ENCODE peak calls at places on chromosome 13, in nine cellular contexts. One of them, this sample, is unnamed.

GRCh38 chr13:24161010-24161775 is 673 bp downstream of the SPATA13 start:
- DNase-seq in brain microvascular endothelial cell: no peak
- DNase-seq in fibroblast of lung: peak
- DNase-seq in AG10803: no peak
- DNase-seq in cardiac fibroblast: no peak
- DNase-seq in psoas muscle: peak
- DNase-seq in esophagus squamous epithelium: no peak
- DNase-seq in fibroblast of the aortic adventitia: peak
- DNase-seq in fibroblast of pulmonary artery: no peak
- DNase-seq in this sample: no peak

GRCh38 chr13:58376349-58376748 is 744.8 kb downstream of the PCDH17 start:
- DNase-seq in cardiac fibroblast: no peak
- DNase-seq in fibroblast of pulmonary artery: no peak
- DNase-seq in fibroblast of the aortic adventitia: no peak
- DNase-seq in brain microvascular endothelial cell: no peak
- DNase-seq in AG10803: no peak
- DNase-seq in psoas muscle: no peak
- DNase-seq in esophagus squamous epithelium: no peak
- DNase-seq in fibroblast of lung: no peak
- DNase-seq in this sample: no peak

GRCh38 chr13:94858856-94859811 is 146.8 kb upstream of the SOX21 start:
- DNase-seq in AG10803: peak
- DNase-seq in brain microvascular endothelial cell: peak
- DNase-seq in cardiac fibroblast: no peak
- DNase-seq in psoas muscle: peak
- DNase-seq in fibroblast of pulmonary artery: peak
- DNase-seq in fibroblast of the aortic adventitia: peak
- DNase-seq in esophagus squamous epithelium: no peak
- DNase-seq in fibroblast of lung: peak
- DNase-seq in this sample: peak

GRCh38 chr13:27201661-27202060 is 30.1 kb upstream of the USP12 start:
- DNase-seq in fibroblast of lung: peak
- DNase-seq in psoas muscle: no peak
- DNase-seq in AG10803: no peak
- DNase-seq in esophagus squamous epithelium: no peak
- DNase-seq in brain microvascular endothelial cell: no peak
- DNase-seq in fibroblast of the aortic adventitia: no peak
- DNase-seq in fibroblast of pulmonary artery: no peak
- DNase-seq in cardiac fibroblast: no peak
- DNase-seq in this sample: peak

GRCh38 chr13:110610955-110611595 is 4.3 kb upstream of the NAXD start:
- DNase-seq in fibroblast of lung: peak
- DNase-seq in fibroblast of pulmonary artery: no peak
- DNase-seq in brain microvascular endothelial cell: no peak
- DNase-seq in fibroblast of the aortic adventitia: no peak
- DNase-seq in AG10803: no peak
- DNase-seq in cardiac fibroblast: no peak
- DNase-seq in esophagus squamous epithelium: no peak
- DNase-seq in psoas muscle: no peak
- DNase-seq in this sample: no peak

GRCh38 chr13:107838592-107839161 is 376.7 kb downstream of the LIG4 start:
- DNase-seq in fibroblast of lung: no peak
- DNase-seq in AG10803: no peak
- DNase-seq in brain microvascular endothelial cell: no peak
- DNase-seq in esophagus squamous epithelium: no peak
- DNase-seq in psoas muscle: no peak
- DNase-seq in cardiac fibroblast: no peak
- DNase-seq in fibroblast of the aortic adventitia: no peak
- DNase-seq in fibroblast of pulmonary artery: no peak
- DNase-seq in this sample: no peak

GRCh38 chr13:51721485-51721884 is 82.5 kb downstream of the DHRS12 start:
- DNase-seq in AG10803: no peak
- DNase-seq in brain microvascular endothelial cell: no peak
- DNase-seq in psoas muscle: peak
- DNase-seq in esophagus squamous epithelium: no peak
- DNase-seq in fibroblast of the aortic adventitia: peak
- DNase-seq in fibroblast of pulmonary artery: no peak
- DNase-seq in cardiac fibroblast: no peak
- DNase-seq in fibroblast of lung: no peak
- DNase-seq in this sample: no peak

GRCh38 chr13:25187596-25187995 is 15.5 kb upstream of the AMER2 start:
- DNase-seq in esophagus squamous epithelium: no peak
- DNase-seq in cardiac fibroblast: no peak
- DNase-seq in fibroblast of the aortic adventitia: no peak
- DNase-seq in AG10803: no peak
- DNase-seq in brain microvascular endothelial cell: no peak
- DNase-seq in psoas muscle: no peak
- DNase-seq in fibroblast of pulmonary artery: no peak
- DNase-seq in fibroblast of lung: no peak
- DNase-seq in this sample: no peak

GRCh38 chr13:58992478-58993042 is 1171.2 kb downstream of the DIAPH3 start:
- DNase-seq in psoas muscle: no peak
- DNase-seq in fibroblast of lung: no peak
- DNase-seq in AG10803: no peak
- DNase-seq in esophagus squamous epithelium: no peak
- DNase-seq in brain microvascular endothelial cell: no peak
- DNase-seq in cardiac fibroblast: no peak
- DNase-seq in fibroblast of pulmonary artery: no peak
- DNase-seq in fibroblast of the aortic adventitia: no peak
- DNase-seq in this sample: no peak

GRCh38 chr13:77207943-77208342 is 119.0 kb downstream of the MYCBP2 start:
- DNase-seq in brain microvascular endothelial cell: peak
- DNase-seq in fibroblast of pulmonary artery: peak
- DNase-seq in esophagus squamous epithelium: no peak
- DNase-seq in fibroblast of the aortic adventitia: peak
- DNase-seq in fibroblast of lung: peak
- DNase-seq in cardiac fibroblast: peak
- DNase-seq in psoas muscle: no peak
- DNase-seq in AG10803: peak
- DNase-seq in this sample: peak

GRCh38 chr13:43805071-43805468 is 18.3 kb upstream of the ENOX1 start:
- DNase-seq in psoas muscle: no peak
- DNase-seq in brain microvascular endothelial cell: peak
- DNase-seq in cardiac fibroblast: peak
- DNase-seq in esophagus squamous epithelium: no peak
- DNase-seq in fibroblast of the aortic adventitia: peak
- DNase-seq in AG10803: peak
- DNase-seq in fibroblast of pulmonary artery: peak
- DNase-seq in fibroblast of lung: peak
- DNase-seq in this sample: peak

GRCh38 chr13:24671367-24672117 is 8.7 kb upstream of the ATP12A start:
- DNase-seq in fibroblast of lung: peak
- DNase-seq in fibroblast of the aortic adventitia: peak
- DNase-seq in brain microvascular endothelial cell: peak
- DNase-seq in psoas muscle: no peak
- DNase-seq in AG10803: peak
- DNase-seq in esophagus squamous epithelium: no peak
- DNase-seq in fibroblast of pulmonary artery: peak
- DNase-seq in cardiac fibroblast: peak
- DNase-seq in this sample: peak

GRCh38 chr13:90416519-90416918 is 931.0 kb upstream of the MIR17HG start:
- DNase-seq in psoas muscle: no peak
- DNase-seq in esophagus squamous epithelium: no peak
- DNase-seq in fibroblast of pulmonary artery: peak
- DNase-seq in fibroblast of the aortic adventitia: peak
- DNase-seq in fibroblast of lung: peak
- DNase-seq in cardiac fibroblast: peak
- DNase-seq in brain microvascular endothelial cell: peak
- DNase-seq in AG10803: peak
- DNase-seq in this sample: peak

GRCh38 chr13:76053181-76053580 is 417.1 kb downstream of the LMO7 start:
- DNase-seq in AG10803: no peak
- DNase-seq in psoas muscle: no peak
- DNase-seq in fibroblast of pulmonary artery: no peak
- DNase-seq in fibroblast of lung: no peak
- DNase-seq in cardiac fibroblast: no peak
- DNase-seq in esophagus squamous epithelium: no peak
- DNase-seq in brain microvascular endothelial cell: no peak
- DNase-seq in fibroblast of the aortic adventitia: no peak
- DNase-seq in this sample: no peak

GRCh38 chr13:48038763-48039162 is 1.2 kb downstream of the NUDT15 start:
- DNase-seq in esophagus squamous epithelium: no peak
- DNase-seq in psoas muscle: no peak
- DNase-seq in cardiac fibroblast: no peak
- DNase-seq in fibroblast of the aortic adventitia: no peak
- DNase-seq in fibroblast of lung: no peak
- DNase-seq in brain microvascular endothelial cell: no peak
- DNase-seq in fibroblast of pulmonary artery: no peak
- DNase-seq in AG10803: no peak
- DNase-seq in this sample: no peak

GRCh38 chr13:26052136-26052736 is 420 bp upstream of the SHISA2 start:
- DNase-seq in psoas muscle: no peak
- DNase-seq in AG10803: no peak
- DNase-seq in fibroblast of the aortic adventitia: no peak
- DNase-seq in cardiac fibroblast: no peak
- DNase-seq in fibroblast of pulmonary artery: no peak
- DNase-seq in esophagus squamous epithelium: no peak
- DNase-seq in fibroblast of lung: no peak
- DNase-seq in brain microvascular endothelial cell: no peak
- DNase-seq in this sample: no peak

GRCh38 chr13:94702181-94703041 is 9.9 kb downstream of the SOX21 start:
- DNase-seq in fibroblast of the aortic adventitia: no peak
- DNase-seq in fibroblast of pulmonary artery: no peak
- DNase-seq in AG10803: no peak
- DNase-seq in psoas muscle: no peak
- DNase-seq in esophagus squamous epithelium: no peak
- DNase-seq in cardiac fibroblast: no peak
- DNase-seq in brain microvascular endothelial cell: no peak
- DNase-seq in fibroblast of lung: no peak
- DNase-seq in this sample: no peak

GRCh38 chr13:90402102-90402501 is 945.4 kb upstream of the MIR17HG start:
- DNase-seq in AG10803: no peak
- DNase-seq in fibroblast of pulmonary artery: no peak
- DNase-seq in fibroblast of the aortic adventitia: no peak
- DNase-seq in esophagus squamous epithelium: no peak
- DNase-seq in fibroblast of lung: no peak
- DNase-seq in cardiac fibroblast: no peak
- DNase-seq in psoas muscle: no peak
- DNase-seq in brain microvascular endothelial cell: no peak
- DNase-seq in this sample: no peak

GRCh38 chr13:98657506-98658085 is 80.7 kb upstream of the STK24 start:
- DNase-seq in psoas muscle: no peak
- DNase-seq in fibroblast of the aortic adventitia: no peak
- DNase-seq in AG10803: peak
- DNase-seq in esophagus squamous epithelium: no peak
- DNase-seq in fibroblast of pulmonary artery: no peak
- DNase-seq in fibroblast of lung: no peak
- DNase-seq in brain microvascular endothelial cell: no peak
- DNase-seq in cardiac fibroblast: no peak
- DNase-seq in this sample: peak
- H3K4me3 ChIP-seq in psoas muscle: no peak
- H3K4me3 ChIP-seq in fibroblast of the aortic adventitia: no peak
- H3K4me3 ChIP-seq in AG10803: peak
- H3K4me3 ChIP-seq in esophagus squamous epithelium: no peak
- H3K4me3 ChIP-seq in fibroblast of pulmonary artery: no peak
- H3K4me3 ChIP-seq in fibroblast of lung: no peak
- H3K4me3 ChIP-seq in brain microvascular endothelial cell: no peak
- H3K4me3 ChIP-seq in cardiac fibroblast: no peak
- H3K4me3 ChIP-seq in this sample: no peak

GRCh38 chr13:113122571-113123225 is at the start of gene F10:
- DNase-seq in cardiac fibroblast: peak
- DNase-seq in fibroblast of lung: peak
- DNase-seq in fibroblast of the aortic adventitia: peak
- DNase-seq in brain microvascular endothelial cell: peak
- DNase-seq in psoas muscle: peak
- DNase-seq in fibroblast of pulmonary artery: peak
- DNase-seq in esophagus squamous epithelium: no peak
- DNase-seq in AG10803: peak
- DNase-seq in this sample: peak

GRCh38 chr13:113121928-113122420 is 625 bp upstream of the F10 start:
- DNase-seq in fibroblast of the aortic adventitia: no peak
- DNase-seq in fibroblast of lung: no peak
- DNase-seq in esophagus squamous epithelium: no peak
- DNase-seq in brain microvascular endothelial cell: no peak
- DNase-seq in cardiac fibroblast: no peak
- DNase-seq in fibroblast of pulmonary artery: no peak
- DNase-seq in psoas muscle: no peak
- DNase-seq in AG10803: no peak
- DNase-seq in this sample: no peak

GRCh38 chr13:113121183-113121927 is 1.2 kb upstream of the F10 start:
- DNase-seq in fibroblast of pulmonary artery: no peak
- DNase-seq in esophagus squamous epithelium: no peak
- DNase-seq in psoas muscle: no peak
- DNase-seq in brain microvascular endothelial cell: no peak
- DNase-seq in cardiac fibroblast: no peak
- DNase-seq in fibroblast of the aortic adventitia: no peak
- DNase-seq in fibroblast of lung: no peak
- DNase-seq in AG10803: no peak
- DNase-seq in this sample: no peak

GRCh38 chr13:113124211-113125025 is 1.8 kb downstream of the F10 start:
- DNase-seq in esophagus squamous epithelium: no peak
- DNase-seq in AG10803: no peak
- DNase-seq in psoas muscle: no peak
- DNase-seq in fibroblast of pulmonary artery: no peak
- DNase-seq in cardiac fibroblast: no peak
- DNase-seq in fibroblast of the aortic adventitia: no peak
- DNase-seq in fibroblast of lung: no peak
- DNase-seq in brain microvascular endothelial cell: no peak
- DNase-seq in this sample: no peak

GRCh38 chr13:113123226-113124150 is 889 bp downstream of the F10 start:
- DNase-seq in fibroblast of lung: no peak
- DNase-seq in psoas muscle: no peak
- DNase-seq in fibroblast of the aortic adventitia: peak
- DNase-seq in fibroblast of pulmonary artery: no peak
- DNase-seq in cardiac fibroblast: no peak
- DNase-seq in brain microvascular endothelial cell: no peak
- DNase-seq in AG10803: no peak
- DNase-seq in esophagus squamous epithelium: no peak
- DNase-seq in this sample: no peak
- TF ChIP-seq CTCF in fibroblast of lung: no peak
- TF ChIP-seq CTCF in psoas muscle: no peak
- TF ChIP-seq CTCF in fibroblast of the aortic adventitia: peak
- TF ChIP-seq CTCF in fibroblast of pulmonary artery: peak
- TF ChIP-seq CTCF in cardiac fibroblast: peak
- TF ChIP-seq CTCF in brain microvascular endothelial cell: peak
- TF ChIP-seq CTCF in AG10803: peak
- TF ChIP-seq CTCF in esophagus squamous epithelium: no peak
- TF ChIP-seq CTCF in this sample: peak

GRCh38 chr13:114154476-114154875 is 22.1 kb upstream of the RASA3 start:
- DNase-seq in fibroblast of the aortic adventitia: no peak
- DNase-seq in fibroblast of lung: no peak
- DNase-seq in brain microvascular endothelial cell: no peak
- DNase-seq in psoas muscle: no peak
- DNase-seq in AG10803: no peak
- DNase-seq in esophagus squamous epithelium: no peak
- DNase-seq in cardiac fibroblast: no peak
- DNase-seq in fibroblast of pulmonary artery: no peak
- DNase-seq in this sample: no peak
- H3K4me3 ChIP-seq in fibroblast of the aortic adventitia: no peak
- H3K4me3 ChIP-seq in fibroblast of lung: no peak
- H3K4me3 ChIP-seq in brain microvascular endothelial cell: no peak
- H3K4me3 ChIP-seq in psoas muscle: no peak
- H3K4me3 ChIP-seq in AG10803: no peak
- H3K4me3 ChIP-seq in esophagus squamous epithelium: no peak
- H3K4me3 ChIP-seq in cardiac fibroblast: no peak
- H3K4me3 ChIP-seq in fibroblast of pulmonary artery: no peak
- H3K4me3 ChIP-seq in this sample: no peak

DNA sequence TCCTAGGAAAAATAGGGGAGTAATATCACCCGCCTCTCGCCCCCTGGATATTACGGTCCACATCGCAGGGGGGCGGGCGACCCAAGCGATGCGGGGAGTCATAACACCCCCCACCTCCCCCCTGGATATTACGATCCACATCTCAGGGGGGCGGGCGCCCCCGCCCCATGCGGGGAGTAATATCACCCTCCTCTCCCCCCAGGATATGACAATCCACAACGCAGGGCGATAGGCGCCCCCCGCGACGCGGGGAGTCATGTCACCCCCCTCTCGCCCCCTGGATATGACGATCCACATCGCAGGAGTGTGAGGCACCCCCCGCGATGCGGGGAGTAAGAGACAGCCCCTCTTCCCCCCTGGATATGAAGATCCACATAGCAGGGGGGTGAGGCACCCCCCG is 684.4 kb upstream of the PCDH9 start:
- DNase-seq in cardiac fibroblast: no peak
- DNase-seq in brain microvascular endothelial cell: no peak
- DNase-seq in fibroblast of pulmonary artery: no peak
- DNase-seq in esophagus squamous epithelium: no peak
- DNase-seq in psoas muscle: no peak
- DNase-seq in fibroblast of lung: no peak
- DNase-seq in fibroblast of the aortic adventitia: no peak
- DNase-seq in AG10803: no peak
- DNase-seq in this sample: no peak
- TF ChIP-seq CTCF in cardiac fibroblast: no peak
- TF ChIP-seq CTCF in brain microvascular endothelial cell: no peak
- TF ChIP-seq CTCF in fibroblast of pulmonary artery: no peak
- TF ChIP-seq CTCF in esophagus squamous epithelium: no peak
- TF ChIP-seq CTCF in psoas muscle: no peak
- TF ChIP-seq CTCF in fibroblast of lung: no peak
- TF ChIP-seq CTCF in fibroblast of the aortic adventitia: no peak
- TF ChIP-seq CTCF in AG10803: no peak
- TF ChIP-seq CTCF in this sample: no peak

This sample was measured in fibroblast of mammary gland.